ENCODE peak calls at places on chromosome X, in six cellular contexts. E is Panc1, I is brain microvascular endothelial cell, O is fibroblast of lung, H is astrocyte of the cerebellum, P is kidney. F is an unnamed sample.
A peak's percentile ranks its signal among the peaks of the same experiment; 100 is the strongest.

GRCh38 chrX:110167952-110168451 is 149.9 kb downstream of the AMMECR1 start:
- DNase-seq in H (no peak), P (no peak), E (no peak), O (no peak), I (peak; percentile 28), F (no peak)

GRCh38 chrX:41526925-41527324 is 79.8 kb downstream of the NYX start:
- DNase-seq in H (no peak), E (no peak), I (peak; percentile 31), O (no peak), P (no peak), F (no peak)

GRCh38 chrX:10726647-10727046 is 106.3 kb upstream of the MID1 start:
- DNase-seq in P (no peak), O (peak; percentile 70), H (peak; percentile 89), E (no peak), I (peak; percentile 60), F (peak; percentile 31)

GRCh38 chrX:8284131-8284530 is 113.1 kb upstream of the VCX2 start:
- DNase-seq in P (no peak), H (no peak), O (no peak), I (no peak), E (no peak), F (no peak)

GRCh38 chrX:69076084-69076483 is 89.2 kb downstream of the PJA1 start:
- DNase-seq in P (no peak), I (no peak), H (no peak), O (no peak), E (no peak), F (no peak)

GRCh38 chrX:136339702-136340101 is 38.9 kb downstream of the ADGRG4 start:
- DNase-seq in P (no peak), I (no peak), E (no peak), O (no peak), H (no peak), F (no peak)

GRCh38 chrX:118824173-118824782 is 654 bp downstream of the ZCCHC12 start:
- DNase-seq in P (no peak), E (no peak), O (no peak), H (no peak), I (no peak), F (no peak)

GRCh38 chrX:40158036-40158706 is 60.4 kb upstream of the BCOR start:
- DNase-seq in O (no peak), P (no peak), I (no peak), H (no peak), E (no peak), F (no peak)

GRCh38 chrX:374566-374965 is 12.1 kb downstream of the PPP2R3B start:
- DNase-seq in I (no peak), H (no peak), E (no peak), P (no peak), O (no peak), F (no peak)

GRCh38 chrX:39519213-39519544 is 578.6 kb downstream of the BCOR start:
- DNase-seq in H (peak; percentile 20), E (no peak), P (no peak), I (no peak), O (peak; percentile 56), F (no peak)

GRCh38 chrX:132023896-132024386 is 839 bp downstream of the STK26 start:
- DNase-seq in P (no peak), E (no peak), H (no peak), I (no peak), O (no peak), F (no peak)

GRCh38 chrX:84046403-84046984 is 141.5 kb downstream of the RPS6KA6 start:
- DNase-seq in O (peak; percentile 39), P (no peak), E (peak; percentile 12), I (no peak), H (no peak), F (peak; percentile 15)

GRCh38 chrX:134603806-134604700 is 54.2 kb downstream of the PLAC1 start:
- DNase-seq in O (peak; percentile 93), I (peak; percentile 75), P (no peak), H (peak; percentile 73), E (no peak), F (peak; percentile 81)

GRCh38 chrX:1411331-1411730 is 19.4 kb upstream of the SLC25A6 start:
- DNase-seq in H (no peak), O (no peak), I (no peak), P (peak; percentile 43), E (no peak), F (no peak)

GRCh38 chrX:19824603-19825002 is 62.8 kb downstream of the SH3KBP1 start:
- DNase-seq in O (peak; percentile 24), P (no peak), H (peak; percentile 61), I (peak; percentile 56), E (no peak), F (no peak)

GRCh38 chrX:71067079-71067478 is 1.1 kb downstream of the SNX12 start:
- DNase-seq in H (no peak), E (no peak), I (no peak), O (no peak), P (no peak), F (no peak)

GRCh38 chrX:71070531-71070930 is 2.4 kb upstream of the SNX12 start:
- DNase-seq in P (no peak), E (no peak), H (no peak), O (no peak), I (no peak), F (no peak)

GRCh38 chrX:71067727-71068051 is 445 bp downstream of the SNX12 start:
- DNase-seq in H (no peak), P (no peak), E (no peak), I (peak; percentile 2), O (no peak), F (no peak)

DNA sequence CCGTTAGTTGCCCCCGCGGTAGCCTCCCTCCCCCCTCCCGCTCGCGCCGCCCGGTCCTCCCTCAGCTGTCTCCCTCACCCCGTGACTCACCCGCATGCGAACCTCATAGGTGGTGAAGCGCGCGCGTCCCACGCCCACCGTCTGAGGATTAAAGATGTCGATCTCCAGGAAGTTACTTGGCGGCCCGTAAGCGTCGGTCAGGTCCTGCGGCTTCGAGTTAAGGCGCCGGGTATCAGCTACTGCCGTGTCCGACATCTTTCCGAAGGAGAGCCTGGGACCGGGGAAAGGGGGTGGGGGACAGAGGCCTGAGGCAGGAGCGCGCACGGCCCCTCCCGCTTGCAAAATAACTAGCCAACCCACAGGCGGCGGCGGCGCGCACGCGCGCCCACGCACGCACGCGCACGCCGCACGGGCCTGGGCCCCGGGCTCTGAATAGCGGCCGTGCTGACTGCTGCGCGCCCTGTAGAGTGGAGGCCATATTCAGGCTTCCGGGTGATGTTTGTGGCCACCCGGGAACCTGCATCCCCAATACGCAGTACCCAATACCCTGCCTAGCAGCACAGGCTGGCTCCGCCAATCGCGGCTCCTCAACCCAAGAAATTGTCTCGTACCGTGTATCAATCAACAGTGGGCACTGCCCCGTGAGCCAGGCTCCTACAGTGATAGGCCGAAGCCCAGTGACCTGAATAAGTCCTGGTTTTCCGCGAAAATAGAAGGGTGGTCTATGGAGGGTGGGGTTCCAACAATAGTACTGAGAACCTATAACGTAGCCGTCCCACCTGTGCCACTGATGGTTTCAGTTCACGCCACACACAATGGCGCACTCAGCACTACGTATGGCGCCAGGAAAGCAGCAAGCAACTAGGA is at the start of gene SNX12:
- DNase-seq in H (peak; percentile 80), E (peak; percentile 76), I (peak; percentile 94), P (peak; percentile 97), O (peak; percentile 95), F (peak; percentile 87)
- TF ChIP-seq CTCF in H (no peak), E (no peak), I (no peak), P (peak; percentile 95), O (no peak), F (no peak)

GRCh38 chrX:18389968-18390367 is 35.4 kb upstream of the CDKL5 start:
- DNase-seq in E (no peak), H (no peak), I (no peak), P (no peak), O (no peak), F (no peak)
- TF ChIP-seq CTCF in E (peak; percentile 51), H (no peak), I (no peak), P (no peak), O (no peak), F (no peak)

GRCh38 chrX:48806088-48806487 is 4.2 kb downstream of the HDAC6 start:
- DNase-seq in O (no peak), I (no peak), P (no peak), H (no peak), E (no peak), F (no peak)
- TF ChIP-seq CTCF in O (no peak), I (no peak), P (no peak), H (no peak), E (no peak), F (no peak)

DNA sequence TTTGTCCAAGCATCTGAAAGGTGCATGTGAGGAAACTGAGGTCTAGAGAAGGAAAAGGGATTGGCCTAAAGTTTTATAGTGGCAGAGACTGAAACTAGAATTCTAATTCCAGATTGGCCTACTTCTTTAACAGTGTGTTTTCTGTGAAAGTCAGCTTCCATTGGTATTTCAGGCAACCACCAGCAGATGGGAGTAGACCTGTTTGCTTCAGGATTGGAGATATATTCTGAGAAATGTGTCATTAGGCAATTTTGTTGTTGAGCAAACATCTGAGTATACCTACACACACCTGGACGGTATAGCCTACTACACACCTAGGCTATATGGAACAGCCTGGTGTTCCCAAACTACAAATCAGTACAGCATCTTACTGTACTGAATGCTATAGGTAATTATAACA is 207.3 kb upstream of the RADX start:
- DNase-seq in E (no peak), H (no peak), O (no peak), P (no peak), I (peak; percentile 15), F (no peak)
- TF ChIP-seq CTCF in E (peak; percentile 20), H (peak; percentile 19), O (no peak), P (no peak), I (peak; percentile 30), F (no peak)

DNA sequence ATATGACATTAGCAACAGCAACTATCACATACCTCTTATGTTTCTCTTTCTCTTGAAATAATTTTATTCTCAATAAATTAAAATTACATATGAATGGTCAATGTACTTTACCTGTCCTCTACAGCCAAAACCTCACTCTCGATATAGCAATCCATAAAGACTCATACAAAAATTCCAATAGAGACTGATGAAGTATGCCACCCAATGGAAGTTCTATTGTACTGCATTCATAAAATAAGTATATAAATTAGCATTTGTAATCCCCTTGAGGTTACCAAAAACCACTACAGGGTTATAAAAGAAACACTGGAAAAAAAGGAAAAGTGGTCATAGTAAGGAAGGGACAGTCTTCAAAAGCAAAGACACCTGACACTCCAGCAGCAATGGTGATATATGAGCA is 32.8 kb downstream of the CLDN2 start:
- DNase-seq in H (no peak), P (no peak), O (peak; percentile 44), E (no peak), I (no peak), F (no peak)
- TF ChIP-seq CTCF in H (peak; percentile 26), P (peak; percentile 25), O (peak; percentile 40), E (peak; percentile 61), I (peak; percentile 28), F (peak; percentile 37)